ENCODE peak calls at places on chromosomes 4 and X, in four cellular contexts. G is GM12878; V is activated CD4-positive, alpha-beta T cell treated with anti-CD3 and anti-CD28 coated beads for 1 hour; E is IMR-90. R is an unnamed sample.
A peak's percentile ranks its signal among the peaks of the same experiment; 100 is the strongest.

GRCh38 chrX:48736303-48736702 is 25.2 kb upstream of the GLOD5 start:
- DNase-seq in E (no peak), V (no peak), G (no peak), R (no peak)

GRCh38 chr4:116005037-116005805 is 891.8 kb upstream of the NDST4 start:
- DNase-seq in G (no peak), E (no peak), V (no peak), R (no peak)

GRCh38 chrX:73562986-73563739 is at the start of gene CHIC1:
- DNase-seq in E (peak; percentile 66), G (peak; percentile 32), V (peak; percentile 50), R (peak; percentile 59)

GRCh38 chr4:138636791-138637190 is 378.8 kb upstream of the NOCT start:
- DNase-seq in G (no peak), E (no peak), V (no peak), R (no peak)

GRCh38 chr4:26823583-26823982 is 37.1 kb upstream of the STIM2 start:
- DNase-seq in G (no peak), E (no peak), V (no peak), R (no peak)

GRCh38 chr4:87973283-87974169 is 2.0 kb upstream of the SPP1 start:
- DNase-seq in G (no peak), E (peak; percentile 84), V (peak; percentile 12), R (peak; percentile 11)

GRCh38 chr4:89212666-89213381 is 94.8 kb downstream of the GPRIN3 start:
- DNase-seq in G (no peak), V (no peak), E (peak; percentile 2), R (no peak)

GRCh38 chrX:116961872-116962582 is 499.3 kb upstream of the CT83 start:
- DNase-seq in E (no peak), V (no peak), G (no peak), R (no peak)

GRCh38 chr4:97900187-97900586 is 243.1 kb downstream of the STPG2 start:
- DNase-seq in G (no peak), V (no peak), E (no peak), R (no peak)

GRCh38 chr4:115596265-115597001 is 483.0 kb upstream of the NDST4 start:
- DNase-seq in V (no peak), G (no peak), E (no peak), R (no peak)

GRCh38 chr4:24321151-24321550 is 263.2 kb downstream of the DHX15 start:
- DNase-seq in G (no peak), V (no peak), E (peak; percentile 65), R (no peak)

GRCh38 chr4:127501103-127501502 is 131.7 kb upstream of the INTU start:
- DNase-seq in V (no peak), G (no peak), E (peak; percentile 42), R (no peak)

GRCh38 chrX:125205918-125206665 is 113.6 kb upstream of the TEX13C start:
- DNase-seq in G (no peak), V (no peak), E (no peak), R (no peak)

GRCh38 chr4:173489514-173489913 is 40.5 kb downstream of the HAND2 start:
- DNase-seq in V (no peak), E (peak; percentile 86), G (no peak), R (no peak)

GRCh38 chrX:105701310-105702052 is 120.9 kb upstream of the NRK start:
- DNase-seq in E (no peak), G (no peak), V (no peak), R (no peak)

GRCh38 chr4:174284181-174284886 is 623 bp downstream of the CEP44 start:
- DNase-seq in V (no peak), E (peak; percentile 71), G (no peak), R (no peak)

GRCh38 chrX:48086119-48086518 is 14.7 kb upstream of the ZNF630 start:
- DNase-seq in G (no peak), E (no peak), V (no peak), R (no peak)

GRCh38 chr4:73432169-73433000 is 3.6 kb upstream of the AFP start:
- DNase-seq in V (no peak), G (no peak), E (no peak), R (no peak)

GRCh38 chr4:53563824-53564223 is 27.5 kb downstream of the LNX1 start:
- DNase-seq in E (peak; percentile 89), V (no peak), G (peak; percentile 24), R (no peak)

GRCh38 chr4:896216-896615 is 35.9 kb downstream of the GAK start:
- DNase-seq in G (no peak), V (no peak), E (no peak), R (no peak)

GRCh38 chrX:128619490-128619889 is 567.3 kb upstream of the ACTRT1 start:
- DNase-seq in V (no peak), E (no peak), G (no peak), R (no peak)

GRCh38 chr4:89929425-89930272 is 35.0 kb downstream of the MMRN1 start:
- DNase-seq in G (peak; percentile 41), V (no peak), E (no peak), R (no peak)

GRCh38 chr4:143768007-143768591 is 67.6 kb upstream of the FREM3 start:
- DNase-seq in E (no peak), G (no peak), V (no peak), R (no peak)

GRCh38 chrX:11171956-11172355 is 60.8 kb downstream of the HCCS start:
- DNase-seq in E (no peak), V (no peak), G (no peak), R (no peak)

GRCh38 chr4:152525878-152526277 is 10.0 kb downstream of the FBXW7 start:
- DNase-seq in G (no peak), E (no peak), V (no peak), R (no peak)

GRCh38 chr4:5098176-5098575 is 46.9 kb downstream of the STK32B start:
- DNase-seq in V (no peak), E (peak; percentile 41), G (no peak), R (no peak)

GRCh38 chr4:151921371-151921770 is 160.6 kb upstream of the GATB start:
- DNase-seq in V (no peak), G (no peak), E (peak; percentile 30), R (no peak)

GRCh38 chrX:104469771-104470170 is 96.2 kb upstream of the IL1RAPL2 start:
- DNase-seq in V (no peak), E (no peak), G (no peak), R (no peak)

GRCh38 chr4:66501986-66502385 is 831.7 kb upstream of the EPHA5 start:
- DNase-seq in G (no peak), E (no peak), V (no peak), R (no peak)

GRCh38 chr4:62191446-62191845 is 991.3 kb downstream of the ADGRL3 start:
- DNase-seq in G (no peak), V (no peak), E (no peak), R (no peak)

R was measured in activated naive CD4-positive, alpha-beta T cell.